ENCODE peak calls at places on chromosomes 2 and 18, in four cellular contexts. E is CD14-positive monocyte, L is tibial artery, M is cardiac muscle cell. P is an unnamed sample.

GRCh38 chr2:105179469-105180372 is 61.8 kb upstream of the GPR45 start:
- DNase-seq in L (no peak), E (no peak), M (peak), P (peak)

GRCh38 chr2:202883987-202884675 is 12.6 kb upstream of the ICA1L start:
- DNase-seq in M (peak), L (no peak), E (no peak), P (no peak)

GRCh38 chr2:95318431-95319220 is 21.5 kb downstream of the KCNIP3 start:
- DNase-seq in L (no peak), M (no peak), E (no peak), P (no peak)

GRCh38 chr2:84938194-84938879 is 32.6 kb upstream of the KCMF1 start:
- DNase-seq in E (no peak), M (no peak), L (no peak), P (peak)

GRCh38 chr2:180677200-180677599 is 303.2 kb upstream of the UBE2E3 start:
- DNase-seq in E (no peak), L (no peak), M (no peak), P (peak)

GRCh38 chr18:21703241-21703820 is 1.2 kb downstream of the ABHD3 start:
- DNase-seq in E (peak), M (no peak), L (no peak), P (no peak)

GRCh38 chr18:9684901-9685738 is 23.0 kb upstream of the RAB31 start:
- DNase-seq in M (peak), E (no peak), L (no peak), P (no peak)

GRCh38 chr2:207694811-207695281 is 16.6 kb upstream of the CCNYL1 start:
- DNase-seq in M (peak), L (no peak), E (no peak), P (no peak)

GRCh38 chr2:118846667-118847446 is 591 bp downstream of the EN1 start:
- DNase-seq in E (no peak), M (no peak), L (no peak), P (no peak)

GRCh38 chr2:72077702-72078169 is 69.9 kb downstream of the CYP26B1 start:
- DNase-seq in M (no peak), L (no peak), E (no peak), P (no peak)

GRCh38 chr18:25326231-25327042 is 25.5 kb downstream of the ZNF521 start:
- DNase-seq in M (no peak), L (no peak), E (no peak), P (no peak)

GRCh38 chr2:11580697-11581096 is 46.9 kb downstream of the GREB1 start:
- DNase-seq in M (no peak), E (peak), L (no peak), P (no peak)

GRCh38 chr18:70172225-70172624 is 33.3 kb downstream of the RTTN start:
- DNase-seq in M (peak), L (no peak), E (no peak), P (peak)

GRCh38 chr18:23934863-23935262 is 79.7 kb upstream of the TTC39C start:
- DNase-seq in L (no peak), E (no peak), M (no peak), P (no peak)

GRCh38 chr2:44169155-44169898 is 652 bp downstream of the PPM1B start:
- DNase-seq in E (peak), L (no peak), M (peak), P (peak)

GRCh38 chr2:45578056-45578843 is 32.8 kb downstream of the SRBD1 start:
- DNase-seq in E (no peak), L (no peak), M (peak), P (no peak)

GRCh38 chr18:10057808-10058791 is 144.3 kb downstream of the VAPA start:
- DNase-seq in L (peak), M (peak), E (no peak), P (peak)

GRCh38 chr2:53127061-53127650 is 640.4 kb upstream of the CHAC2 start:
- DNase-seq in L (no peak), E (no peak), M (peak), P (peak)

GRCh38 chr18:26657618-26658581 is 109.5 kb upstream of the KCTD1 start:
- DNase-seq in L (no peak), M (no peak), E (no peak), P (peak)

GRCh38 chr2:240735476-240735875 is 43.8 kb downstream of the AQP12A start:
- DNase-seq in E (no peak), M (no peak), L (no peak), P (no peak)

GRCh38 chr2:10235099-10235908 is 67.4 kb upstream of the HPCAL1 start:
- DNase-seq in M (peak), L (no peak), E (peak), P (no peak)

GRCh38 chr2:112465373-112465772 is 16.6 kb upstream of the TTL start:
- DNase-seq in E (no peak), M (peak), L (no peak), P (peak)

GRCh38 chr18:38545071-38545470 is 979.5 kb upstream of the CELF4 start:
- DNase-seq in L (no peak), E (no peak), M (peak), P (peak)

GRCh38 chr2:3199660-3200345 is 177.8 kb downstream of the EIPR1 start:
- DNase-seq in E (no peak), M (no peak), L (no peak), P (no peak)

GRCh38 chr18:2240311-2240705 is 331.0 kb downstream of the METTL4 start:
- DNase-seq in M (peak), E (no peak), L (no peak), P (no peak)

GRCh38 chr2:65595641-65596040 is 163.2 kb upstream of the SPRED2 start:
- DNase-seq in E (no peak), M (peak), L (no peak), P (no peak)

GRCh38 chr2:197852127-197852526 is 47.7 kb downstream of the PLCL1 start:
- DNase-seq in E (no peak), L (no peak), M (no peak), P (no peak)